ENCODE peak calls at places on chromosome 16, in nine cellular contexts. M, N, L, A, S, K, H, W and T are unnamed samples.

GRCh38 chr16:84327926-84328505 is 33.3 kb downstream of the WFDC1 start:
- DNase-seq in H (no peak), N (no peak), W (no peak), L (no peak), A (no peak), S (no peak), M (no peak), K (no peak), T (no peak)

GRCh38 chr16:83615981-83616380 is 191.8 kb upstream of the HSBP1 start:
- DNase-seq in K (no peak), M (no peak), A (peak), H (no peak), L (no peak), W (no peak), S (no peak), N (no peak), T (no peak)

GRCh38 chr16:73955255-73955654 is 341.4 kb upstream of the PSMD7 start:
- DNase-seq in N (no peak), H (no peak), L (no peak), M (no peak), A (no peak), W (no peak), S (no peak), K (no peak), T (no peak)

GRCh38 chr16:1564325-1564724 is 30.9 kb downstream of the TMEM204 start:
- DNase-seq in N (no peak), S (peak), K (no peak), A (no peak), W (no peak), M (no peak), L (no peak), H (no peak), T (no peak)

GRCh38 chr16:54487933-54488332 is 201.3 kb upstream of the IRX3 start:
- DNase-seq in L (no peak), S (no peak), H (no peak), W (peak), K (no peak), M (no peak), A (no peak), N (no peak), T (no peak)

GRCh38 chr16:56357765-56358322 is 67.5 kb downstream of the AMFR start:
- DNase-seq in H (peak), S (peak), W (peak), N (no peak), A (no peak), M (no peak), L (no peak), K (no peak), T (no peak)

GRCh38 chr16:21069986-21070385 is 80.7 kb downstream of the DNAH3 start:
- DNase-seq in W (no peak), M (no peak), N (no peak), S (no peak), K (no peak), A (no peak), L (no peak), H (no peak), T (no peak)

GRCh38 chr16:27324851-27325301 is 11.1 kb downstream of the IL4R start:
- DNase-seq in M (no peak), H (no peak), L (no peak), A (no peak), N (no peak), K (no peak), W (peak), S (no peak), T (no peak)

GRCh38 chr16:67945392-67945933 is 1.5 kb upstream of the LCAT start:
- DNase-seq in H (no peak), K (no peak), N (no peak), A (no peak), L (no peak), M (no peak), S (no peak), W (no peak), T (no peak)

GRCh38 chr16:46857261-46857962 is 26.4 kb upstream of the C16orf87 start:
- DNase-seq in H (no peak), A (peak), L (no peak), S (peak), K (peak), W (peak), N (no peak), M (no peak), T (peak)

GRCh38 chr16:15640966-15641365 is 2.0 kb downstream of the MARF1 start:
- DNase-seq in M (no peak), K (no peak), W (no peak), L (no peak), H (no peak), A (no peak), S (no peak), N (no peak), T (no peak)

GRCh38 chr16:15644306-15644961 is 1.5 kb upstream of the MARF1 start:
- DNase-seq in L (peak), M (no peak), K (no peak), A (peak), S (no peak), N (no peak), H (no peak), W (no peak), T (no peak)

GRCh38 chr16:15643453-15644305 is 725 bp upstream of the MARF1 start:
- DNase-seq in S (peak), M (no peak), N (no peak), L (peak), K (peak), A (peak), H (no peak), W (no peak), T (peak)

GRCh38 chr16:15641753-15642556 is 999 bp downstream of the MARF1 start:
- DNase-seq in W (no peak), H (no peak), S (no peak), N (no peak), A (no peak), K (no peak), M (no peak), L (no peak), T (no peak)

DNA sequence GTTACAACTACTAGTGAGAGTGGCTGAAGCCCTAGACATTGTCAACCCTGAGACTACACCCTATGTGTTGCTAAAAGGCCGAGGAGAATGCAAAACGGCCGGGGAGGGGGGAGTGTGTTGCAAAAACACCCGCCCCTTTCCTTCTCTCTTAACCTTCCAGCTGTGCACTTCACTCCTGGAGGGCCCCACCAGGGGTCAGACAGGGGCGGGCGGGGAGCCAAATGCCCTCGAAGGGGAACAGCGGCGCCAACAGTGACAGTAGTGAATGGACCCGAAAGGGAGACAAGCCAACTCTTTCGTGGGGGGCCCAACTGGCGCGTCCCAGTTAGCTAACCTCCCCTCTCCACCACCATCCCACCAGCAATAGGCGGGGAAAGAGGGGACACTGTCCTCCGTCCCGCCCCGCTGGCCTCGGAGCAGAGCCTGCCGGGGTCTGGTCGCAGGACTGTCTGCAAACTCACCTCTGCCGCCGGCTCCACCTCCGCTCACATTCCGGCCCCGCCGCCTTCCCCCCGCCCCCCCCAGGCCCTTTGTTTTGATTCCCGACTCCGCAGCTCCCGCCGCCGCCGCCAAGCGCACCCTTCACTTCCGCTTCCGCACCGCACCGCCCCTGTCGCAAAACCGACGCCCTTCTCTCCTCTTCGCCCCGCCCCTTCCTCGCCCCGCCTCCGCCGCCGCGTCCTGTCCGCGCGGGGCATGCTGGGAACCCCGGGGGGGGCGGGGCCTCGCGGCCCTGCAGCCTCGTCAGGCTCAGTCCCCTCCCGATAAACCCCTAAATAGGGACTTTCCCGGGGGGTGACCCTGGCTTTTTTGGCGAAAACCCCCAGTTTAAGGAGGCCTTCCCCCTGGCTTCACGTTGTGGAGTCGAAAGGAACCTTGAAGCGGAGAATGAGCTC is at the start of gene MARF1:
- DNase-seq in H (peak), L (peak), N (peak), W (peak), K (peak), M (peak), A (peak), S (peak), T (peak)
- TF ChIP-seq CTCF in H (peak), L (peak), N (peak), W (peak), K (no peak), M (peak), A (peak), S (peak), T (peak)

GRCh38 chr16:50046853-50047252 is 18.9 kb upstream of the HEATR3 start:
- DNase-seq in A (no peak), K (no peak), L (no peak), H (no peak), M (no peak), N (no peak), S (no peak), W (no peak), T (no peak)
- TF ChIP-seq CTCF in A (no peak), K (no peak), L (no peak), H (no peak), M (no peak), N (no peak), S (no peak), W (no peak), T (no peak)

GRCh38 chr16:2854700-2855309 is 3.2 kb downstream of the PRSS22 start:
- DNase-seq in S (peak), L (no peak), W (peak), A (no peak), N (no peak), H (no peak), M (no peak), K (no peak), T (no peak)

GRCh38 chr16:2853531-2854073 is 4.4 kb downstream of the PRSS22 start:
- DNase-seq in K (no peak), N (no peak), A (no peak), W (no peak), M (no peak), L (no peak), H (no peak), S (no peak), T (no peak)

GRCh38 chr16:2852731-2853507 is 5.1 kb downstream of the PRSS22 start:
- DNase-seq in M (no peak), H (no peak), N (no peak), A (no peak), S (no peak), K (no peak), L (no peak), W (peak), T (no peak)

GRCh38 chr16:2848933-2849332 is 9.0 kb downstream of the PRSS22 start:
- DNase-seq in M (no peak), A (no peak), W (no peak), N (no peak), K (no peak), H (no peak), S (no peak), L (no peak), T (no peak)

GRCh38 chr16:2852003-2852730 is 5.8 kb downstream of the PRSS22 start:
- DNase-seq in N (no peak), H (no peak), M (no peak), L (no peak), A (no peak), K (no peak), W (peak), S (no peak), T (no peak)
- TF ChIP-seq CTCF in N (no peak), H (no peak), M (no peak), L (no peak), A (no peak), K (no peak), W (no peak), S (no peak), T (no peak)

DNA sequence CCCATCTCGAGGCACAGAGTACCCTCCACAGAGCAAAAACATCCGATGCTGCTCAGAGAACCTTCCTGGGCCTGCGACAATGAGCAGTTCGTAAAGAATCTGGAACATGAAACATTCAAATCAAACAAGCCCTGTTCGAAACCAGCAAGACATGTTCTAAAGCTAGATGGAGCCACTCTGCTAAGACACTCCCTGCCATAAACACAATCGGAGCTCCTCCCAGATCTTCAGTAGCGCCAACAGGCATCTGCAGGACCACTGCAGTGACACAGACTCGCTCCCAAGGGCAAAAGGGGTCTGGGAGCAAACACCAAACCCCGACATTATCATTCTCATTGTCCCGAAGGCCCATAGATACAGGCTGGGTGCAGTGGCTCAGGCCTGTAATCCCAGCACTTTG is 108.7 kb downstream of the ZFHX3 start:
- DNase-seq in K (no peak), H (no peak), A (peak), M (no peak), S (no peak), W (no peak), L (no peak), N (no peak), T (no peak)
- TF ChIP-seq CTCF in K (no peak), H (no peak), A (peak), M (peak), S (no peak), W (peak), L (no peak), N (no peak), T (peak)

GRCh38 chr16:66658143-66658859 is 38.2 kb downstream of the CMTM4 start:
- DNase-seq in H (no peak), K (no peak), L (no peak), N (no peak), S (no peak), A (no peak), W (no peak), M (no peak), T (no peak)

GRCh38 chr16:66658860-66659190 is 37.7 kb downstream of the CMTM4 start:
- DNase-seq in M (no peak), A (no peak), H (no peak), S (no peak), N (no peak), L (no peak), W (no peak), K (no peak), T (no peak)

GRCh38 chr16:66661210-66661560 is 35.4 kb downstream of the CMTM4 start:
- DNase-seq in W (no peak), S (no peak), N (no peak), H (no peak), A (no peak), L (no peak), K (no peak), M (no peak), T (no peak)

GRCh38 chr16:66660422-66661209 is 35.9 kb downstream of the CMTM4 start:
- DNase-seq in M (peak), L (peak), S (peak), H (peak), K (peak), W (peak), N (peak), A (peak), T (peak)

GRCh38 chr16:66662445-66663194 is 33.9 kb downstream of the CMTM4 start:
- DNase-seq in M (no peak), H (no peak), K (no peak), N (no peak), W (no peak), A (peak), S (peak), L (no peak), T (no peak)
- TF ChIP-seq CTCF in M (peak), H (peak), K (no peak), N (no peak), W (peak), A (peak), S (peak), L (peak), T (peak)

GRCh38 chr16:9119795-9120194 is 28.4 kb downstream of the HAPSTR1 start:
- DNase-seq in A (peak), L (peak), N (no peak), W (no peak), S (no peak), M (peak), K (no peak), H (no peak), T (peak)
- TF ChIP-seq CTCF in A (peak), L (peak), N (no peak), W (no peak), S (no peak), M (peak), K (no peak), H (no peak), T (no peak)

GRCh38 chr16:28822520-28823290 is at the start of gene ATXN2L:
- DNase-seq in W (peak), A (peak), N (peak), M (peak), L (peak), S (peak), H (peak), K (peak), T (peak)
- TF ChIP-seq CTCF in W (no peak), A (no peak), N (peak), M (no peak), L (peak), S (no peak), H (peak), K (no peak), T (no peak)

GRCh38 chr16:57534337-57534880 is 2.0 kb downstream of the CCDC102A start:
- DNase-seq in K (no peak), N (peak), L (no peak), A (no peak), S (no peak), H (no peak), W (no peak), M (no peak), T (no peak)

GRCh38 chr16:57537194-57537505 is 779 bp upstream of the CCDC102A start:
- DNase-seq in M (no peak), N (no peak), A (no peak), S (no peak), W (no peak), H (no peak), K (no peak), L (no peak), T (peak)

GRCh38 chr16:57536306-57537193 is at the start of gene CCDC102A:
- DNase-seq in L (no peak), S (no peak), M (no peak), N (no peak), K (peak), H (peak), A (peak), W (no peak), T (no peak)

GRCh38 chr16:57534881-57535658 is 1.3 kb downstream of the CCDC102A start:
- DNase-seq in N (peak), W (no peak), K (no peak), S (no peak), M (no peak), A (no peak), H (peak), L (no peak), T (no peak)

GRCh38 chr16:57535680-57536305 is 578 bp downstream of the CCDC102A start:
- DNase-seq in K (peak), W (peak), H (peak), L (peak), N (peak), S (peak), M (peak), A (peak), T (peak)
- TF ChIP-seq CTCF in K (no peak), W (peak), H (peak), L (no peak), N (no peak), S (no peak), M (peak), A (peak), T (peak)